ENCODE peak calls at places on chromosomes 3 and 15, in eight cellular contexts. One of them, this sample, is unnamed.

GRCh38 chr3:6779140-6779539 is 81.8 kb upstream of the GRM7 start:
- DNase-seq in astrocyte of the spinal cord: no peak
- DNase-seq in fibroblast of lung: no peak
- DNase-seq in breast epithelium: no peak
- DNase-seq in mammary epithelial cell: no peak
- DNase-seq in nephron progenitor cell: no peak
- DNase-seq in foreskin fibroblast: no peak
- DNase-seq in GM12864: no peak
- DNase-seq in this sample: no peak

GRCh38 chr15:34942363-34942762 is 27.2 kb downstream of the AQR start:
- DNase-seq in astrocyte of the spinal cord: peak; percentile 84
- DNase-seq in fibroblast of lung: peak; percentile 84
- DNase-seq in breast epithelium: no peak
- DNase-seq in mammary epithelial cell: no peak
- DNase-seq in nephron progenitor cell: no peak
- DNase-seq in foreskin fibroblast: peak; percentile 10
- DNase-seq in GM12864: no peak
- DNase-seq in this sample: no peak

GRCh38 chr15:85751731-85752421 is 42.8 kb downstream of the KLHL25 start:
- DNase-seq in astrocyte of the spinal cord: no peak
- DNase-seq in fibroblast of lung: no peak
- DNase-seq in breast epithelium: no peak
- DNase-seq in mammary epithelial cell: no peak
- DNase-seq in nephron progenitor cell: no peak
- DNase-seq in foreskin fibroblast: no peak
- DNase-seq in GM12864: no peak
- DNase-seq in this sample: no peak

GRCh38 chr3:69102384-69102783 is 17.6 kb downstream of the ARL6IP5 start:
- DNase-seq in astrocyte of the spinal cord: no peak
- DNase-seq in fibroblast of lung: no peak
- DNase-seq in breast epithelium: no peak
- DNase-seq in mammary epithelial cell: no peak
- DNase-seq in nephron progenitor cell: no peak
- DNase-seq in foreskin fibroblast: no peak
- DNase-seq in GM12864: no peak
- DNase-seq in this sample: no peak

GRCh38 chr3:121604759-121605158 is 11.6 kb downstream of the FBXO40 start:
- DNase-seq in astrocyte of the spinal cord: no peak
- DNase-seq in fibroblast of lung: no peak
- DNase-seq in breast epithelium: no peak
- DNase-seq in mammary epithelial cell: no peak
- DNase-seq in nephron progenitor cell: no peak
- DNase-seq in foreskin fibroblast: no peak
- DNase-seq in GM12864: no peak
- DNase-seq in this sample: no peak

GRCh38 chr15:64501396-64501716 is 41.0 kb downstream of the ZNF609 start:
- DNase-seq in astrocyte of the spinal cord: no peak
- DNase-seq in fibroblast of lung: no peak
- DNase-seq in breast epithelium: no peak
- DNase-seq in mammary epithelial cell: no peak
- DNase-seq in nephron progenitor cell: no peak
- DNase-seq in foreskin fibroblast: no peak
- DNase-seq in GM12864: no peak
- DNase-seq in this sample: no peak

GRCh38 chr3:168029705-168030104 is 66.0 kb downstream of the GOLIM4 start:
- DNase-seq in astrocyte of the spinal cord: no peak
- DNase-seq in fibroblast of lung: no peak
- DNase-seq in breast epithelium: no peak
- DNase-seq in mammary epithelial cell: no peak
- DNase-seq in nephron progenitor cell: no peak
- DNase-seq in foreskin fibroblast: no peak
- DNase-seq in GM12864: no peak
- DNase-seq in this sample: no peak

GRCh38 chr3:192409838-192410683 is 317.3 kb downstream of the FGF12 start:
- DNase-seq in astrocyte of the spinal cord: peak; percentile 49
- DNase-seq in fibroblast of lung: peak; percentile 22
- DNase-seq in breast epithelium: no peak
- DNase-seq in mammary epithelial cell: no peak
- DNase-seq in nephron progenitor cell: peak; percentile 52
- DNase-seq in foreskin fibroblast: no peak
- DNase-seq in GM12864: no peak
- DNase-seq in this sample: no peak

GRCh38 chr3:144178607-144179006 is 207.0 kb downstream of the DIPK2A start:
- DNase-seq in astrocyte of the spinal cord: no peak
- DNase-seq in fibroblast of lung: no peak
- DNase-seq in breast epithelium: no peak
- DNase-seq in mammary epithelial cell: no peak
- DNase-seq in nephron progenitor cell: no peak
- DNase-seq in foreskin fibroblast: no peak
- DNase-seq in GM12864: no peak
- DNase-seq in this sample: no peak

GRCh38 chr15:98556321-98556720 is 92.0 kb upstream of the IGF1R start:
- DNase-seq in astrocyte of the spinal cord: no peak
- DNase-seq in fibroblast of lung: peak; percentile 1
- DNase-seq in breast epithelium: no peak
- DNase-seq in mammary epithelial cell: no peak
- DNase-seq in nephron progenitor cell: no peak
- DNase-seq in foreskin fibroblast: no peak
- DNase-seq in GM12864: no peak
- DNase-seq in this sample: no peak

GRCh38 chr3:119230071-119230470 is 10.6 kb downstream of the B4GALT4 start:
- DNase-seq in astrocyte of the spinal cord: no peak
- DNase-seq in fibroblast of lung: no peak
- DNase-seq in breast epithelium: no peak
- DNase-seq in mammary epithelial cell: no peak
- DNase-seq in nephron progenitor cell: no peak
- DNase-seq in foreskin fibroblast: no peak
- DNase-seq in GM12864: no peak
- DNase-seq in this sample: no peak

GRCh38 chr3:59816312-59816711 is 766.5 kb upstream of the CFAP20DC start:
- DNase-seq in astrocyte of the spinal cord: no peak
- DNase-seq in fibroblast of lung: no peak
- DNase-seq in breast epithelium: no peak
- DNase-seq in mammary epithelial cell: peak; percentile 49
- DNase-seq in nephron progenitor cell: no peak
- DNase-seq in foreskin fibroblast: no peak
- DNase-seq in GM12864: no peak
- DNase-seq in this sample: no peak

GRCh38 chr15:56052389-56053045 is 59.1 kb upstream of the NEDD4 start:
- DNase-seq in astrocyte of the spinal cord: peak; percentile 63
- DNase-seq in fibroblast of lung: peak; percentile 77
- DNase-seq in breast epithelium: no peak
- DNase-seq in mammary epithelial cell: peak; percentile 48
- DNase-seq in nephron progenitor cell: no peak
- DNase-seq in foreskin fibroblast: peak; percentile 30
- DNase-seq in GM12864: no peak
- DNase-seq in this sample: no peak

GRCh38 chr3:45224824-45225464 is 1.1 kb downstream of the TMEM158 start:
- DNase-seq in astrocyte of the spinal cord: peak; percentile 73
- DNase-seq in fibroblast of lung: peak; percentile 81
- DNase-seq in breast epithelium: peak; percentile 44
- DNase-seq in mammary epithelial cell: peak; percentile 55
- DNase-seq in nephron progenitor cell: peak; percentile 82
- DNase-seq in foreskin fibroblast: peak; percentile 63
- DNase-seq in GM12864: no peak
- DNase-seq in this sample: peak; percentile 19

GRCh38 chr3:181316481-181316880 is 326.9 kb upstream of the DNAJC19 start:
- DNase-seq in astrocyte of the spinal cord: peak; percentile 38
- DNase-seq in fibroblast of lung: peak; percentile 11
- DNase-seq in breast epithelium: no peak
- DNase-seq in mammary epithelial cell: peak; percentile 37
- DNase-seq in nephron progenitor cell: peak; percentile 25
- DNase-seq in foreskin fibroblast: no peak
- DNase-seq in GM12864: no peak
- DNase-seq in this sample: no peak

GRCh38 chr3:185995352-185995751 is 57.5 kb upstream of the TRA2B start:
- DNase-seq in astrocyte of the spinal cord: peak; percentile 66
- DNase-seq in fibroblast of lung: peak; percentile 90
- DNase-seq in breast epithelium: no peak
- DNase-seq in mammary epithelial cell: peak; percentile 28
- DNase-seq in nephron progenitor cell: no peak
- DNase-seq in foreskin fibroblast: peak; percentile 55
- DNase-seq in GM12864: no peak
- DNase-seq in this sample: no peak

GRCh38 chr3:138448631-138449030 is 14.2 kb downstream of the ESYT3 start:
- DNase-seq in astrocyte of the spinal cord: no peak
- DNase-seq in fibroblast of lung: no peak
- DNase-seq in breast epithelium: no peak
- DNase-seq in mammary epithelial cell: no peak
- DNase-seq in nephron progenitor cell: no peak
- DNase-seq in foreskin fibroblast: no peak
- DNase-seq in GM12864: no peak
- DNase-seq in this sample: no peak

GRCh38 chr3:156615592-156616173 is 58.7 kb upstream of the TIPARP start:
- DNase-seq in astrocyte of the spinal cord: peak; percentile 92
- DNase-seq in fibroblast of lung: peak; percentile 72
- DNase-seq in breast epithelium: peak; percentile 47
- DNase-seq in mammary epithelial cell: peak; percentile 62
- DNase-seq in nephron progenitor cell: no peak
- DNase-seq in foreskin fibroblast: peak; percentile 89
- DNase-seq in GM12864: no peak
- DNase-seq in this sample: no peak

GRCh38 chr15:27532358-27532757 is 561.4 kb downstream of the GABRG3 start:
- DNase-seq in astrocyte of the spinal cord: no peak
- DNase-seq in fibroblast of lung: no peak
- DNase-seq in breast epithelium: no peak
- DNase-seq in mammary epithelial cell: no peak
- DNase-seq in nephron progenitor cell: no peak
- DNase-seq in foreskin fibroblast: no peak
- DNase-seq in GM12864: no peak
- DNase-seq in this sample: no peak

GRCh38 chr15:27530994-27531393 is 560.0 kb downstream of the GABRG3 start:
- DNase-seq in astrocyte of the spinal cord: no peak
- DNase-seq in fibroblast of lung: no peak
- DNase-seq in breast epithelium: no peak
- DNase-seq in mammary epithelial cell: no peak
- DNase-seq in nephron progenitor cell: no peak
- DNase-seq in foreskin fibroblast: no peak
- DNase-seq in GM12864: no peak
- DNase-seq in this sample: no peak

GRCh38 chr15:27527490-27528067 is 556.6 kb downstream of the GABRG3 start:
- DNase-seq in astrocyte of the spinal cord: no peak
- DNase-seq in fibroblast of lung: no peak
- DNase-seq in breast epithelium: no peak
- DNase-seq in mammary epithelial cell: no peak
- DNase-seq in nephron progenitor cell: no peak
- DNase-seq in foreskin fibroblast: no peak
- DNase-seq in GM12864: no peak
- DNase-seq in this sample: no peak
- TF ChIP-seq CTCF in astrocyte of the spinal cord: peak; percentile 12
- TF ChIP-seq CTCF in fibroblast of lung: no peak
- TF ChIP-seq CTCF in breast epithelium: no peak
- TF ChIP-seq CTCF in mammary epithelial cell: no peak
- TF ChIP-seq CTCF in nephron progenitor cell: peak; percentile 27
- TF ChIP-seq CTCF in foreskin fibroblast: no peak
- TF ChIP-seq CTCF in GM12864: no peak
- TF ChIP-seq CTCF in this sample: no peak

GRCh38 chr3:27719306-27720003 is 2.7 kb downstream of the EOMES start:
- DNase-seq in astrocyte of the spinal cord: no peak
- DNase-seq in fibroblast of lung: no peak
- DNase-seq in breast epithelium: no peak
- DNase-seq in mammary epithelial cell: no peak
- DNase-seq in nephron progenitor cell: no peak
- DNase-seq in foreskin fibroblast: no peak
- DNase-seq in GM12864: no peak
- DNase-seq in this sample: no peak

GRCh38 chr3:27722957-27723802 is 1.1 kb upstream of the EOMES start:
- DNase-seq in astrocyte of the spinal cord: no peak
- DNase-seq in fibroblast of lung: no peak
- DNase-seq in breast epithelium: no peak
- DNase-seq in mammary epithelial cell: no peak
- DNase-seq in nephron progenitor cell: no peak
- DNase-seq in foreskin fibroblast: no peak
- DNase-seq in GM12864: no peak
- DNase-seq in this sample: no peak

GRCh38 chr3:27721717-27722564 is at the start of gene EOMES:
- DNase-seq in astrocyte of the spinal cord: peak; percentile 58
- DNase-seq in fibroblast of lung: peak; percentile 46
- DNase-seq in breast epithelium: no peak
- DNase-seq in mammary epithelial cell: peak; percentile 76
- DNase-seq in nephron progenitor cell: peak; percentile 64
- DNase-seq in foreskin fibroblast: no peak
- DNase-seq in GM12864: no peak
- DNase-seq in this sample: peak; percentile 67

GRCh38 chr3:27720029-27720518 is 2.0 kb downstream of the EOMES start:
- DNase-seq in astrocyte of the spinal cord: no peak
- DNase-seq in fibroblast of lung: no peak
- DNase-seq in breast epithelium: no peak
- DNase-seq in mammary epithelial cell: no peak
- DNase-seq in nephron progenitor cell: no peak
- DNase-seq in foreskin fibroblast: no peak
- DNase-seq in GM12864: no peak
- DNase-seq in this sample: peak; percentile 44

GRCh38 chr3:27720899-27721716 is 1.0 kb downstream of the EOMES start:
- DNase-seq in astrocyte of the spinal cord: no peak
- DNase-seq in fibroblast of lung: no peak
- DNase-seq in breast epithelium: no peak
- DNase-seq in mammary epithelial cell: peak; percentile 68
- DNase-seq in nephron progenitor cell: no peak
- DNase-seq in foreskin fibroblast: no peak
- DNase-seq in GM12864: no peak
- DNase-seq in this sample: peak; percentile 31
- TF ChIP-seq CTCF in astrocyte of the spinal cord: no peak
- TF ChIP-seq CTCF in fibroblast of lung: no peak
- TF ChIP-seq CTCF in breast epithelium: no peak
- TF ChIP-seq CTCF in mammary epithelial cell: no peak
- TF ChIP-seq CTCF in nephron progenitor cell: peak; percentile 29
- TF ChIP-seq CTCF in foreskin fibroblast: no peak
- TF ChIP-seq CTCF in GM12864: no peak
- TF ChIP-seq CTCF in this sample: no peak

GRCh38 chr15:89406756-89407650 is 72.4 kb upstream of the POLG start:
- DNase-seq in astrocyte of the spinal cord: no peak
- DNase-seq in fibroblast of lung: no peak
- DNase-seq in breast epithelium: no peak
- DNase-seq in mammary epithelial cell: no peak
- DNase-seq in nephron progenitor cell: no peak
- DNase-seq in foreskin fibroblast: no peak
- DNase-seq in GM12864: no peak
- DNase-seq in this sample: no peak
- TF ChIP-seq CTCF in astrocyte of the spinal cord: peak; percentile 3
- TF ChIP-seq CTCF in fibroblast of lung: no peak
- TF ChIP-seq CTCF in breast epithelium: no peak
- TF ChIP-seq CTCF in mammary epithelial cell: no peak
- TF ChIP-seq CTCF in nephron progenitor cell: no peak
- TF ChIP-seq CTCF in foreskin fibroblast: no peak
- TF ChIP-seq CTCF in GM12864: peak; percentile 26
- TF ChIP-seq CTCF in this sample: no peak

DNA sequence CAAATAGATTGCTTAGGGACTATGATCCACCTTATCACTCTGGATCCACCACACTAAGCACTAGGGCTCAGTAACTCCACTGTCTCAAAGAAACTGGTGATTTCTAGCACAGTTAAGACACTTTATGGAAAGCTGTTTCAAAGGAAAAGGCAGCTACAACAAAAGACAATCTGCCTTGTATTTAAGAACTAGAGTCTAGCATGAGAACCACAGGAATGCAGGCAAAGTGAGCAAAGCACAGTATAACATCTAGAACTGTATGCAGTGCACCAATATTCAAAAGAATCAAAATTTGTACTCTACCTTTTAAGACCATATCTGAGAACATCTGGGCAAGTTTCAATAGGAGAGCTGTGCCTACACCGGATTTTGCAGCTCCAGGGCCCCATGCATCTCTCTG is 17.9 kb downstream of the TFRC start:
- DNase-seq in astrocyte of the spinal cord: no peak
- DNase-seq in fibroblast of lung: no peak
- DNase-seq in breast epithelium: no peak
- DNase-seq in mammary epithelial cell: no peak
- DNase-seq in nephron progenitor cell: no peak
- DNase-seq in foreskin fibroblast: no peak
- DNase-seq in GM12864: no peak
- DNase-seq in this sample: no peak
- TF ChIP-seq CTCF in astrocyte of the spinal cord: no peak
- TF ChIP-seq CTCF in fibroblast of lung: no peak
- TF ChIP-seq CTCF in breast epithelium: no peak
- TF ChIP-seq CTCF in mammary epithelial cell: no peak
- TF ChIP-seq CTCF in nephron progenitor cell: no peak
- TF ChIP-seq CTCF in foreskin fibroblast: no peak
- TF ChIP-seq CTCF in GM12864: no peak
- TF ChIP-seq CTCF in this sample: no peak

This sample was measured in natural killer cell.